ENCODE peak calls at places on chromosome 18, in seven cellular contexts. R, O, N, Y, D, B and C are unnamed samples.

GRCh38 chr18:22606563-22607283 is 189.0 kb upstream of the CTAGE1 start:
- DNase-seq in R (peak; percentile 80), N (no peak), Y (no peak), B (no peak), O (no peak), D (peak; percentile 61), C (no peak)

GRCh38 chr18:7516505-7517117 is 50.5 kb upstream of the PTPRM start:
- DNase-seq in N (no peak), B (no peak), D (no peak), Y (no peak), O (no peak), R (no peak), C (no peak)

GRCh38 chr18:22559414-22560282 is 141.9 kb upstream of the CTAGE1 start:
- DNase-seq in B (peak; percentile 38), N (no peak), R (peak; percentile 71), D (peak; percentile 89), O (peak; percentile 1), Y (peak; percentile 33), C (peak; percentile 73)

GRCh38 chr18:62682396-62682795 is 32.9 kb upstream of the PHLPP1 start:
- DNase-seq in N (no peak), B (no peak), R (no peak), O (no peak), D (no peak), Y (no peak), C (no peak)

GRCh38 chr18:32355896-32356295 is 114.8 kb downstream of the GAREM1 start:
- DNase-seq in O (no peak), Y (no peak), N (no peak), D (peak; percentile 75), B (no peak), R (peak; percentile 45), C (no peak)

GRCh38 chr18:26549486-26550435 is 1.4 kb upstream of the KCTD1 start:
- DNase-seq in R (peak; percentile 71), O (peak; percentile 24), Y (no peak), B (peak; percentile 59), N (no peak), D (peak; percentile 62), C (peak; percentile 39)

GRCh38 chr18:73479472-73479871 is 611.7 kb upstream of the NETO1 start:
- DNase-seq in B (no peak), N (no peak), D (peak; percentile 78), R (no peak), Y (no peak), O (no peak), C (no peak)

GRCh38 chr18:7038330-7038846 is 79.2 kb downstream of the LAMA1 start:
- DNase-seq in D (peak; percentile 88), Y (peak; percentile 29), N (no peak), B (peak; percentile 61), R (peak; percentile 100), O (no peak), C (peak; percentile 87)

GRCh38 chr18:49725809-49726514 is 87.4 kb downstream of the ACAA2 start:
- DNase-seq in R (peak; percentile 100), N (no peak), D (peak; percentile 99), Y (peak; percentile 92), B (peak; percentile 47), O (no peak), C (peak; percentile 86)

GRCh38 chr18:27415495-27415894 is 230.4 kb upstream of the CHST9 start:
- DNase-seq in B (no peak), R (no peak), N (no peak), D (no peak), O (no peak), Y (no peak), C (no peak)

GRCh38 chr18:25518716-25519053 is 166.7 kb upstream of the ZNF521 start:
- DNase-seq in N (no peak), Y (no peak), B (no peak), D (no peak), R (no peak), O (no peak), C (no peak)

GRCh38 chr18:12599966-12600365 is 57.9 kb downstream of the SPIRE1 start:
- DNase-seq in D (no peak), N (no peak), R (no peak), O (no peak), B (no peak), Y (no peak), C (no peak)

GRCh38 chr18:41940506-41941215 is 14.4 kb upstream of the PIK3C3 start:
- DNase-seq in N (no peak), R (peak; percentile 98), B (no peak), D (peak; percentile 82), O (no peak), Y (no peak), C (no peak)

GRCh38 chr18:65968605-65969004 is 217.8 kb downstream of the CDH7 start:
- DNase-seq in R (no peak), N (no peak), D (no peak), Y (no peak), B (no peak), O (no peak), C (no peak)

GRCh38 chr18:79829136-79829854 is 31.6 kb downstream of the KCNG2 start:
- DNase-seq in Y (no peak), N (no peak), R (no peak), B (no peak), O (no peak), D (no peak), C (no peak)

GRCh38 chr18:41150316-41150715 is 804.7 kb upstream of the PIK3C3 start:
- DNase-seq in D (no peak), N (no peak), O (no peak), Y (no peak), B (no peak), R (no peak), C (no peak)

GRCh38 chr18:9619545-9619944 is 5.2 kb upstream of the PPP4R1 start:
- DNase-seq in R (peak; percentile 90), B (no peak), D (peak; percentile 86), N (no peak), Y (no peak), O (no peak), C (peak; percentile 39)

GRCh38 chr18:13661779-13662271 is 64.5 kb downstream of the FAM210A start:
- DNase-seq in B (no peak), D (peak; percentile 39), N (no peak), R (no peak), O (no peak), Y (no peak), C (no peak)

GRCh38 chr18:27991391-27991790 is 185.5 kb downstream of the CDH2 start:
- DNase-seq in D (peak; percentile 40), R (no peak), O (no peak), N (no peak), Y (no peak), B (no peak), C (no peak)

GRCh38 chr18:79395761-79396404 is at the start of gene NFATC1:
- DNase-seq in D (peak; percentile 63), R (peak; percentile 73), O (peak; percentile 34), Y (no peak), B (no peak), N (no peak), C (peak; percentile 89)